ENCODE peak calls at places on chromosomes 2 and 18, in four cellular contexts. L is left cardiac atrium; T is CD4-positive, alpha-beta T cell; J is H54. R is an unnamed sample.

GRCh38 chr18:8381801-8382459 is 227.3 kb upstream of the RAB12 start:
- DNase-seq in L (no peak), T (no peak), J (no peak), R (no peak)

GRCh38 chr2:6945087-6945813 is 28.0 kb downstream of the RNF144A start:
- DNase-seq in L (no peak), T (no peak), J (no peak), R (no peak)

GRCh38 chr2:17959833-17960232 is 81.4 kb downstream of the KCNS3 start:
- DNase-seq in L (no peak), T (no peak), J (no peak), R (no peak)

GRCh38 chr2:106085441-106085911 is 108.6 kb downstream of the UXS1 start:
- DNase-seq in L (no peak), T (peak), J (no peak), R (peak)

GRCh38 chr2:74735009-74735408 is 81.0 kb downstream of the SEMA4F start:
- DNase-seq in L (no peak), T (no peak), J (no peak), R (no peak)

GRCh38 chr2:6927753-6928152 is 10.5 kb downstream of the RNF144A start:
- DNase-seq in L (no peak), T (no peak), J (no peak), R (no peak)

GRCh38 chr2:162234620-162235462 is 8.4 kb downstream of the FAP start:
- DNase-seq in L (no peak), T (no peak), J (no peak), R (no peak)

GRCh38 chr2:146944601-146945000 is 900.2 kb upstream of the ACVR2A start:
- DNase-seq in L (no peak), T (no peak), J (no peak), R (no peak)

GRCh38 chr2:149388120-149388816 is 57.9 kb downstream of the LYPD6 start:
- DNase-seq in L (no peak), T (no peak), J (no peak), R (no peak)

GRCh38 chr2:98985905-98986666 is 50.1 kb upstream of the CRACDL start:
- DNase-seq in L (no peak), T (no peak), J (no peak), R (no peak)

GRCh38 chr2:105378921-105379383 is 19.9 kb downstream of the FHL2 start:
- DNase-seq in L (no peak), T (no peak), J (no peak), R (no peak)

GRCh38 chr2:72023678-72024390 is 123.8 kb downstream of the CYP26B1 start:
- DNase-seq in L (no peak), T (no peak), J (no peak), R (no peak)

GRCh38 chr2:231162036-231162345 is 36.4 kb upstream of the ARMC9 start:
- DNase-seq in L (no peak), T (no peak), J (peak), R (no peak)

GRCh38 chr2:71831208-71831577 is 316.5 kb downstream of the CYP26B1 start:
- DNase-seq in L (peak), T (no peak), J (peak), R (no peak)

GRCh38 chr2:219536425-219536824 is 7.2 kb downstream of the CHPF start:
- DNase-seq in L (no peak), T (no peak), J (no peak), R (no peak)

GRCh38 chr2:229392214-229392613 is 121.1 kb upstream of the PID1 start:
- DNase-seq in L (no peak), T (no peak), J (no peak), R (no peak)

GRCh38 chr2:212448698-212449097 is 89.9 kb downstream of the ERBB4 start:
- DNase-seq in L (no peak), T (no peak), J (no peak), R (no peak)

GRCh38 chr2:218878941-218879761 is 1.5 kb upstream of the WNT10A start:
- DNase-seq in L (no peak), T (no peak), J (no peak), R (no peak)

GRCh38 chr2:62200291-62200841 is 4.5 kb downstream of the B3GNT2 start:
- DNase-seq in L (no peak), T (no peak), J (no peak), R (no peak)

GRCh38 chr18:12258719-12259705 is 4.9 kb downstream of the CIDEA start:
- DNase-seq in L (no peak), T (no peak), J (no peak), R (no peak)

GRCh38 chr2:65402339-65402738 is 30.1 kb downstream of the SPRED2 start:
- DNase-seq in L (no peak), T (no peak), J (no peak), R (no peak)

GRCh38 chr2:43453771-43454170 is 142.1 kb downstream of the THADA start:
- DNase-seq in L (no peak), T (no peak), J (no peak), R (no peak)

GRCh38 chr2:170238776-170239175 is 60.8 kb downstream of the MYO3B start:
- DNase-seq in L (no peak), T (no peak), J (no peak), R (no peak)

GRCh38 chr2:215657844-215658243 is 222.0 kb upstream of the FN1 start:
- DNase-seq in L (no peak), T (no peak), J (peak), R (no peak)

GRCh38 chr2:189249171-189249570 is 69.6 kb upstream of the COL5A2 start:
- DNase-seq in L (no peak), T (no peak), J (no peak), R (no peak)

GRCh38 chr2:220783651-220784050 is 788.5 kb downstream of the EPHA4 start:
- DNase-seq in L (no peak), T (no peak), J (no peak), R (no peak)

GRCh38 chr18:74579704-74580103 is 18.0 kb upstream of the ZNF407 start:
- DNase-seq in L (no peak), T (no peak), J (no peak), R (no peak)

GRCh38 chr2:118750959-118751565 is 96.4 kb downstream of the EN1 start:
- DNase-seq in L (no peak), T (no peak), J (no peak), R (no peak)

GRCh38 chr2:102599486-102599885 is 19.9 kb upstream of the SLC9A2 start:
- DNase-seq in L (no peak), T (no peak), J (no peak), R (no peak)

GRCh38 chr2:20537423-20538307 is 90.8 kb downstream of the RHOB start:
- DNase-seq in L (no peak), T (no peak), J (no peak), R (no peak)

GRCh38 chr2:235005023-235005422 is 53.2 kb downstream of the SH3BP4 start:
- DNase-seq in L (no peak), T (no peak), J (no peak), R (no peak)

GRCh38 chr2:119694994-119695521 is 16.1 kb downstream of the TMEM177 start:
- DNase-seq in L (no peak), T (peak), J (no peak), R (peak)

GRCh38 chr2:240731327-240731626 is 39.6 kb downstream of the AQP12A start:
- DNase-seq in L (no peak), T (no peak), J (no peak), R (no peak)

GRCh38 chr2:28185881-28186280 is 206.8 kb upstream of the FOSL2 start:
- DNase-seq in L (no peak), T (no peak), J (no peak), R (no peak)

R was measured in naive thymus-derived CD8-positive, alpha-beta T cell.